ENCODE peak calls at places on chromosomes 7 and 10, in seven cellular contexts. One of them, this sample, is unnamed.

GRCh38 chr10:114674321-114674720 is 16.2 kb upstream of the ABLIM1 start:
- DNase-seq in tibial artery: no peak
- DNase-seq in CD8-positive, alpha-beta T cell: no peak
- DNase-seq in esophagus muscularis mucosa: no peak
- DNase-seq in bronchial epithelial cell: no peak
- DNase-seq in H1: no peak
- DNase-seq in PC-9: no peak
- DNase-seq in this sample: no peak

GRCh38 chr7:43105521-43106120 is 6.8 kb upstream of the HECW1 start:
- DNase-seq in CD8-positive, alpha-beta T cell: no peak
- DNase-seq in tibial artery: no peak
- DNase-seq in bronchial epithelial cell: no peak
- DNase-seq in esophagus muscularis mucosa: peak; percentile 83
- DNase-seq in H1: no peak
- DNase-seq in PC-9: no peak
- DNase-seq in this sample: no peak

GRCh38 chr7:129949292-129950133 is 3.2 kb downstream of the UBE2H start:
- DNase-seq in PC-9: peak; percentile 95
- DNase-seq in bronchial epithelial cell: peak; percentile 96
- DNase-seq in H1: no peak
- DNase-seq in tibial artery: peak; percentile 44
- DNase-seq in CD8-positive, alpha-beta T cell: no peak
- DNase-seq in esophagus muscularis mucosa: no peak
- DNase-seq in this sample: peak; percentile 26

GRCh38 chr7:112290065-112290464 is 83.6 kb downstream of the ZNF277 start:
- DNase-seq in bronchial epithelial cell: peak; percentile 40
- DNase-seq in esophagus muscularis mucosa: no peak
- DNase-seq in CD8-positive, alpha-beta T cell: no peak
- DNase-seq in PC-9: no peak
- DNase-seq in tibial artery: no peak
- DNase-seq in H1: no peak
- DNase-seq in this sample: no peak

GRCh38 chr7:158277219-158278141 is 310.1 kb downstream of the PTPRN2 start:
- DNase-seq in PC-9: no peak
- DNase-seq in tibial artery: peak; percentile 54
- DNase-seq in esophagus muscularis mucosa: no peak
- DNase-seq in bronchial epithelial cell: no peak
- DNase-seq in CD8-positive, alpha-beta T cell: no peak
- DNase-seq in H1: no peak
- DNase-seq in this sample: no peak

GRCh38 chr7:124671976-124672375 is 93.6 kb downstream of the GPR37 start:
- DNase-seq in CD8-positive, alpha-beta T cell: no peak
- DNase-seq in PC-9: no peak
- DNase-seq in esophagus muscularis mucosa: no peak
- DNase-seq in H1: no peak
- DNase-seq in bronchial epithelial cell: peak; percentile 82
- DNase-seq in tibial artery: no peak
- DNase-seq in this sample: no peak

GRCh38 chr10:12707461-12708185 is 293.9 kb downstream of the CCDC3 start:
- DNase-seq in CD8-positive, alpha-beta T cell: no peak
- DNase-seq in tibial artery: peak; percentile 77
- DNase-seq in esophagus muscularis mucosa: no peak
- DNase-seq in PC-9: peak; percentile 92
- DNase-seq in H1: peak; percentile 17
- DNase-seq in bronchial epithelial cell: peak; percentile 90
- DNase-seq in this sample: no peak

GRCh38 chr10:91162050-91162494 is 58.4 kb upstream of the PCGF5 start:
- DNase-seq in H1: no peak
- DNase-seq in PC-9: no peak
- DNase-seq in tibial artery: no peak
- DNase-seq in bronchial epithelial cell: peak; percentile 35
- DNase-seq in CD8-positive, alpha-beta T cell: peak; percentile 32
- DNase-seq in esophagus muscularis mucosa: no peak
- DNase-seq in this sample: no peak

GRCh38 chr10:661891-662605 is 27.4 kb downstream of the DIP2C start:
- DNase-seq in bronchial epithelial cell: no peak
- DNase-seq in CD8-positive, alpha-beta T cell: no peak
- DNase-seq in tibial artery: no peak
- DNase-seq in H1: no peak
- DNase-seq in esophagus muscularis mucosa: no peak
- DNase-seq in PC-9: no peak
- DNase-seq in this sample: no peak

GRCh38 chr7:15199482-15199881 is 296.9 kb upstream of the DGKB start:
- DNase-seq in CD8-positive, alpha-beta T cell: no peak
- DNase-seq in tibial artery: no peak
- DNase-seq in PC-9: no peak
- DNase-seq in bronchial epithelial cell: peak; percentile 5
- DNase-seq in esophagus muscularis mucosa: no peak
- DNase-seq in H1: no peak
- DNase-seq in this sample: no peak

GRCh38 chr10:69414036-69415018 is 2.4 kb downstream of the TACR2 start:
- DNase-seq in bronchial epithelial cell: no peak
- DNase-seq in esophagus muscularis mucosa: no peak
- DNase-seq in PC-9: no peak
- DNase-seq in H1: no peak
- DNase-seq in CD8-positive, alpha-beta T cell: no peak
- DNase-seq in tibial artery: no peak
- DNase-seq in this sample: no peak

GRCh38 chr7:80644054-80644453 is 5.6 kb downstream of the CD36 start:
- DNase-seq in CD8-positive, alpha-beta T cell: no peak
- DNase-seq in bronchial epithelial cell: peak; percentile 48
- DNase-seq in H1: no peak
- DNase-seq in esophagus muscularis mucosa: no peak
- DNase-seq in PC-9: no peak
- DNase-seq in tibial artery: no peak
- DNase-seq in this sample: no peak
- H3K4me3 ChIP-seq in CD8-positive, alpha-beta T cell: no peak overlapping the region
- H3K4me3 ChIP-seq in bronchial epithelial cell: no peak overlapping the region
- H3K4me3 ChIP-seq in H1: no peak overlapping the region
- H3K4me3 ChIP-seq in esophagus muscularis mucosa: no peak overlapping the region
- H3K4me3 ChIP-seq in PC-9: no peak overlapping the region
- H3K4me3 ChIP-seq in tibial artery: no peak overlapping the region
- H3K4me3 ChIP-seq in this sample: no peak overlapping the region

DNA sequence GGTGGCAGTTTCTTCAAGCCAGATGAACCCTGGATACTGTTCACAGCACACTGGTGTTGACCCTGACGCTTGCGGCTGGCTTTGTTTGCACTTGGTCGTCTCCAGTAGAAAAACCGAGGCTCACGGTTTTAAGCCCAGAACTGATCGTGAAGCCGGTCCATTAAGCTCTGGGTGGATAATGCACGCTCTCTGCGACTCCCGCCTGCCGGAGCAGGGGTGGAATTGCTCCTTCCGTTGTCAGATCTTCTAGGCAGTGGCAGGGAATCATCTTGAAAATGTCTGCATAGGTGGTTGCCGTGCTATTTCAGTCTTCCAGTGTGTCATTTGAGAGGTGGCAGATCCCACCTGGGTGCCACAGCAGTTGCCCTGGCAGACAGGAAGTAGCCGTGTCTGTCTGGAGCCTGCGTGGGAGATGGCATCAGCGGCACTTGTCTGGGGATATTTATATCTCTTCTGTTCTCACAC is 35.9 kb upstream of the AP5Z1 start:
- DNase-seq in tibial artery: no peak
- DNase-seq in H1: no peak
- DNase-seq in bronchial epithelial cell: peak; percentile 46
- DNase-seq in CD8-positive, alpha-beta T cell: peak; percentile 54
- DNase-seq in PC-9: no peak
- DNase-seq in esophagus muscularis mucosa: no peak
- DNase-seq in this sample: no peak
- TF ChIP-seq CTCF in tibial artery: peak; percentile 52
- TF ChIP-seq CTCF in H1: no peak
- TF ChIP-seq CTCF in bronchial epithelial cell: peak; percentile 61
- TF ChIP-seq CTCF in CD8-positive, alpha-beta T cell: no peak
- TF ChIP-seq CTCF in PC-9: no peak
- TF ChIP-seq CTCF in esophagus muscularis mucosa: peak; percentile 53
- TF ChIP-seq CTCF in this sample: no peak

DNA sequence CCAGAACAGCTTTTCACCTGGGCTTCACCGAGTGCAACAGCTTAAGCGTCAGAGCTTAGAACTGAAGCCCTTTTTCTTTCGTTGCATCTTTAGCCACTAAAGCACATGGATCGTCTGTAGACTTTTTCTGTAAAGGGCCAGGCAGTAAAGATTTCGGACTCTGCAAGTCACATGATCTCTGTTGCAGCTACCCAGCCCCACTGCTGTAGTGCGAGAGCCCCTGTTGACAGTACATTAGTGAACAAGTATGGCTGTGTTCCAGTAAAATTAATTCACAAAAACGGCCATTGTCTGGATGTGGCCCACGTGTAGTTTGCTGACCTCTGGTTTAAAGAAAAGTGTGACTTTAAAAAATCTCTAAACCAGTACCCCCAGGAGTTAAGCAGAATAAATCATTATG is 39.4 kb downstream of the FBH1 start:
- DNase-seq in CD8-positive, alpha-beta T cell: no peak
- DNase-seq in PC-9: no peak
- DNase-seq in tibial artery: no peak
- DNase-seq in bronchial epithelial cell: no peak
- DNase-seq in H1: no peak
- DNase-seq in esophagus muscularis mucosa: no peak
- DNase-seq in this sample: no peak
- H3K36me3 ChIP-seq in CD8-positive, alpha-beta T cell: peaks cover 54% of the 10 kb centered on the region
- H3K36me3 ChIP-seq in PC-9: peaks cover 3% of the 10 kb centered on the region
- H3K36me3 ChIP-seq in tibial artery: peaks cover 82% of the 10 kb centered on the region
- H3K36me3 ChIP-seq in bronchial epithelial cell: peaks cover 22% of the 10 kb centered on the region
- H3K36me3 ChIP-seq in H1: peaks cover 37% of the 10 kb centered on the region
- H3K36me3 ChIP-seq in esophagus muscularis mucosa: peaks cover 46% of the 10 kb centered on the region
- H3K36me3 ChIP-seq in this sample: peaks cover 31% of the 10 kb centered on the region

GRCh38 chr10:127296696-127297095 is 100.3 kb upstream of the INSYN2A start:
- DNase-seq in esophagus muscularis mucosa: no peak
- DNase-seq in tibial artery: peak; percentile 39
- DNase-seq in CD8-positive, alpha-beta T cell: no peak
- DNase-seq in bronchial epithelial cell: no peak
- DNase-seq in PC-9: no peak
- DNase-seq in H1: no peak
- DNase-seq in this sample: no peak
- H3K4me3 ChIP-seq in esophagus muscularis mucosa: no peak overlapping the region
- H3K4me3 ChIP-seq in tibial artery: no peak overlapping the region
- H3K4me3 ChIP-seq in CD8-positive, alpha-beta T cell: no peak overlapping the region
- H3K4me3 ChIP-seq in bronchial epithelial cell: no peak overlapping the region
- H3K4me3 ChIP-seq in PC-9: no peak overlapping the region
- H3K4me3 ChIP-seq in H1: no peak overlapping the region
- H3K4me3 ChIP-seq in this sample: no peak overlapping the region

GRCh38 chr7:39949980-39950472 is at the start of gene CDK13:
- DNase-seq in tibial artery: peak; percentile 85
- DNase-seq in PC-9: peak; percentile 80
- DNase-seq in CD8-positive, alpha-beta T cell: peak; percentile 89
- DNase-seq in bronchial epithelial cell: peak; percentile 55
- DNase-seq in esophagus muscularis mucosa: peak; percentile 94
- DNase-seq in H1: no peak
- DNase-seq in this sample: peak; percentile 94
- TF ChIP-seq CTCF in tibial artery: no peak
- TF ChIP-seq CTCF in PC-9: no peak
- TF ChIP-seq CTCF in CD8-positive, alpha-beta T cell: no peak
- TF ChIP-seq CTCF in bronchial epithelial cell: no peak
- TF ChIP-seq CTCF in esophagus muscularis mucosa: no peak
- TF ChIP-seq CTCF in H1: no peak
- TF ChIP-seq CTCF in this sample: peak; percentile 21

GRCh38 chr7:65974191-65974801 is 7.7 kb downstream of the GUSB start:
- DNase-seq in tibial artery: peak; percentile 57
- DNase-seq in PC-9: no peak
- DNase-seq in CD8-positive, alpha-beta T cell: no peak
- DNase-seq in esophagus muscularis mucosa: no peak
- DNase-seq in bronchial epithelial cell: no peak
- DNase-seq in H1: no peak
- DNase-seq in this sample: no peak

GRCh38 chr7:65972976-65973375 is 9.0 kb downstream of the GUSB start:
- DNase-seq in esophagus muscularis mucosa: no peak
- DNase-seq in H1: no peak
- DNase-seq in tibial artery: peak; percentile 12
- DNase-seq in CD8-positive, alpha-beta T cell: no peak
- DNase-seq in bronchial epithelial cell: no peak
- DNase-seq in PC-9: no peak
- DNase-seq in this sample: no peak

GRCh38 chr7:65968256-65969185 is 13.5 kb downstream of the GUSB start:
- DNase-seq in CD8-positive, alpha-beta T cell: no peak
- DNase-seq in bronchial epithelial cell: no peak
- DNase-seq in PC-9: no peak
- DNase-seq in esophagus muscularis mucosa: no peak
- DNase-seq in tibial artery: peak; percentile 47
- DNase-seq in H1: no peak
- DNase-seq in this sample: no peak

GRCh38 chr7:65967361-65968155 is 14.5 kb downstream of the GUSB start:
- DNase-seq in bronchial epithelial cell: no peak
- DNase-seq in esophagus muscularis mucosa: no peak
- DNase-seq in tibial artery: peak; percentile 39
- DNase-seq in H1: no peak
- DNase-seq in PC-9: no peak
- DNase-seq in CD8-positive, alpha-beta T cell: no peak
- DNase-seq in this sample: no peak

DNA sequence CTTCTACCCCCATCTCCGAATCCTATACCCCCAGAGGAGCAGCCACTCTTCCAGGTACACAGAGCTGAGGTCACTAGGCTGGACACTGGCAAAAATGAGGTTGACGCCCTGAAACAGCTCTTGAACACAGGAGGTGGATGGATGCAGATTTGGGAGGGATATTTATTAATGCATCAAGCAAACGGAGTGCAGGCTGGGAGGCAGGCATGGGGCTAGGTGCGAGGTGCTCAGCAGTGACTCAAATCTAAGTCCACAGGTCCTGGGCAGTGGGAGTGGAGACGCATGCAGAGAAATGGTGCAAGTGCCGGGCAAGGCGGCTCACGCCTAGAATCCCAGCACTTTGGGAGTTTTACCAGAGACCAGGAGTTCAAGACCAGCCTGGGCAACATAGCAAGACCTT is 11.0 kb downstream of the GUSB start:
- DNase-seq in bronchial epithelial cell: no peak
- DNase-seq in esophagus muscularis mucosa: no peak
- DNase-seq in PC-9: no peak
- DNase-seq in CD8-positive, alpha-beta T cell: no peak
- DNase-seq in H1: no peak
- DNase-seq in tibial artery: peak; percentile 21
- DNase-seq in this sample: no peak
- H3K36me3 ChIP-seq in bronchial epithelial cell: peaks cover 14% of the 10 kb centered on the region
- H3K36me3 ChIP-seq in esophagus muscularis mucosa: peaks cover 80% of the 10 kb centered on the region
- H3K36me3 ChIP-seq in PC-9: peaks cover 8% of the 10 kb centered on the region
- H3K36me3 ChIP-seq in CD8-positive, alpha-beta T cell: peaks cover 52% of the 10 kb centered on the region
- H3K36me3 ChIP-seq in H1: peaks cover 50% of the 10 kb centered on the region
- H3K36me3 ChIP-seq in tibial artery: peaks cover 99% of the 10 kb centered on the region
- H3K36me3 ChIP-seq in this sample: peaks cover 34% of the 10 kb centered on the region

GRCh38 chr10:124654686-124655085 is 89.5 kb downstream of the FAM53B start:
- DNase-seq in tibial artery: no peak
- DNase-seq in H1: no peak
- DNase-seq in PC-9: no peak
- DNase-seq in CD8-positive, alpha-beta T cell: no peak
- DNase-seq in esophagus muscularis mucosa: no peak
- DNase-seq in bronchial epithelial cell: peak; percentile 88
- DNase-seq in this sample: no peak
- H3K4me3 ChIP-seq in tibial artery: no peak overlapping the region
- H3K4me3 ChIP-seq in H1: no peak overlapping the region
- H3K4me3 ChIP-seq in PC-9: no peak overlapping the region
- H3K4me3 ChIP-seq in CD8-positive, alpha-beta T cell: no peak overlapping the region
- H3K4me3 ChIP-seq in esophagus muscularis mucosa: no peak overlapping the region
- H3K4me3 ChIP-seq in bronchial epithelial cell: no peak overlapping the region
- H3K4me3 ChIP-seq in this sample: no peak overlapping the region